ENCODE peak calls at places on chromosomes 1 and 21, in ten cellular contexts. Q, R, Y, N, O, J, H, V, C and W are unnamed samples.

GRCh38 chr1:67814121-67814772 is 19.0 kb downstream of the GNG12 start:
- DNase-seq in O (no peak), V (no peak), H (no peak), Q (no peak), C (no peak), N (no peak), J (no peak), R (no peak), Y (no peak), W (peak; percentile 23)

GRCh38 chr1:32893198-32894018 is 7.1 kb downstream of the HPCA start:
- DNase-seq in H (peak; percentile 83), V (no peak), J (peak; percentile 23), Q (peak; percentile 53), Y (no peak), C (peak; percentile 67), R (no peak), O (no peak), N (peak; percentile 67), W (peak; percentile 85)

GRCh38 chr1:114314098-114314497 is 160.4 kb upstream of the SYT6 start:
- DNase-seq in Q (no peak), V (no peak), Y (no peak), J (peak; percentile 19), N (no peak), C (no peak), O (no peak), H (no peak), R (no peak), W (no peak)

GRCh38 chr1:161981126-161981525 is 42.5 kb downstream of the OLFML2B start:
- DNase-seq in Y (no peak), H (no peak), R (no peak), Q (no peak), V (no peak), N (no peak), J (no peak), C (no peak), O (no peak), W (no peak)

GRCh38 chr1:234737915-234738314 is 127.9 kb upstream of the IRF2BP2 start:
- DNase-seq in O (no peak), V (no peak), H (peak; percentile 64), Q (no peak), C (no peak), R (no peak), J (no peak), Y (no peak), N (no peak), W (peak; percentile 96)

GRCh38 chr1:30847358-30847972 is 61.1 kb downstream of the SDC3 start:
- DNase-seq in R (peak; percentile 84), N (no peak), C (no peak), H (peak; percentile 82), J (peak; percentile 44), Q (peak; percentile 89), V (peak; percentile 80), Y (no peak), O (no peak), W (peak; percentile 77)

GRCh38 chr1:30476911-30477459 is 246.4 kb downstream of the MATN1 start:
- DNase-seq in H (no peak), Q (no peak), Y (no peak), V (no peak), O (no peak), J (no peak), R (no peak), C (no peak), N (no peak), W (no peak)

GRCh38 chr21:42316891-42317290 is 1.7 kb upstream of the TFF3 start:
- DNase-seq in J (no peak), H (peak; percentile 92), N (no peak), Y (no peak), V (no peak), R (no peak), O (no peak), Q (no peak), C (no peak), W (peak; percentile 45)

GRCh38 chr1:207000641-207001291 is 30.5 kb upstream of the FCAMR start:
- DNase-seq in N (no peak), Q (no peak), V (no peak), R (no peak), Y (no peak), C (no peak), O (no peak), H (peak; percentile 20), J (no peak), W (no peak)

GRCh38 chr1:174954686-174955669 is 44.8 kb upstream of the CACYBP start:
- DNase-seq in Q (no peak), H (peak; percentile 83), O (no peak), N (peak; percentile 72), J (no peak), Y (no peak), R (no peak), C (peak; percentile 82), V (no peak), W (peak; percentile 76)

GRCh38 chr1:100883963-100884362 is 10.7 kb downstream of the EXTL2 start:
- DNase-seq in H (peak; percentile 66), C (no peak), Y (no peak), N (peak; percentile 3), Q (no peak), V (no peak), J (peak; percentile 76), O (no peak), R (no peak), W (peak; percentile 80)

GRCh38 chr1:166184012-166184411 is 17.2 kb upstream of the FAM78B start:
- DNase-seq in H (no peak), C (no peak), O (no peak), Q (no peak), J (no peak), Y (no peak), R (no peak), N (no peak), V (no peak), W (no peak)

GRCh38 chr1:152511596-152511995 is 993 bp downstream of the LCE5A start:
- DNase-seq in Y (no peak), R (no peak), O (no peak), V (no peak), J (no peak), N (no peak), Q (no peak), H (no peak), C (no peak), W (no peak)

GRCh38 chr1:19640363-19641316 is 3.5 kb upstream of the NBL1 start:
- DNase-seq in Y (no peak), C (no peak), J (no peak), V (no peak), N (no peak), H (peak; percentile 76), Q (no peak), R (no peak), O (no peak), W (peak; percentile 83)

GRCh38 chr1:151259351-151259750 is 4.8 kb downstream of the PSMD4 start:
- DNase-seq in R (no peak), V (no peak), N (no peak), O (no peak), C (no peak), J (no peak), H (no peak), Q (no peak), Y (no peak), W (peak; percentile 13)

GRCh38 chr1:234093741-234094140 is 189.3 kb downstream of the SLC35F3 start:
- DNase-seq in H (no peak), J (no peak), N (no peak), Q (peak; percentile 50), Y (no peak), V (no peak), O (no peak), C (no peak), R (no peak), W (no peak)

GRCh38 chr21:30336596-30336995 is 898 bp downstream of the KRTAP27-1 start:
- DNase-seq in Q (no peak), Y (no peak), O (no peak), C (no peak), V (no peak), N (no peak), R (no peak), H (no peak), J (peak; percentile 67), W (no peak)

GRCh38 chr1:64282353-64282752 is 78.9 kb downstream of the UBE2U start:
- DNase-seq in Q (peak; percentile 29), Y (no peak), C (no peak), H (peak; percentile 97), O (no peak), N (no peak), R (no peak), V (peak; percentile 46), J (no peak), W (peak; percentile 88)